ENCODE peak calls at places on chromosomes 6 and 20, in five cellular contexts. H is T-cell, S is heart right ventricle, F is keratinocyte, G is HL-60. T is an unnamed sample.

GRCh38 chr6:152637422-152638047 is 373 bp upstream of the SYNE1 start:
- DNase-seq in H (no peak), S (no peak), F (no peak), G (no peak), T (no peak)

GRCh38 chr20:18904624-18905023 is 91.0 kb downstream of the SCP2D1 start:
- DNase-seq in H (no peak), S (no peak), F (no peak), G (no peak), T (peak; percentile 13)

GRCh38 chr6:89035252-89036106 is 45.1 kb upstream of the PNRC1 start:
- DNase-seq in H (no peak), S (peak; percentile 77), F (peak; percentile 97), G (no peak), T (no peak)

GRCh38 chr20:32359633-32360332 is 1.7 kb downstream of the ASXL1 start:
- DNase-seq in H (no peak), S (peak; percentile 10), F (no peak), G (no peak), T (no peak)

GRCh38 chr6:26375270-26375669 is 7.6 kb upstream of the BTN2A2 start:
- DNase-seq in H (no peak), S (no peak), F (no peak), G (no peak), T (no peak)

GRCh38 chr6:52925919-52926792 is 16.7 kb upstream of the GSTA3 start:
- DNase-seq in H (no peak), S (no peak), F (no peak), G (no peak), T (no peak)

GRCh38 chr6:141677598-141678211 is 455.0 kb upstream of the GJE1 start:
- DNase-seq in H (no peak), S (no peak), F (no peak), G (peak; percentile 10), T (no peak)

GRCh38 chr6:20565291-20565690 is 31.0 kb downstream of the CDKAL1 start:
- DNase-seq in H (no peak), S (no peak), F (no peak), G (no peak), T (no peak)

GRCh38 chr6:134830945-134831344 is 119.0 kb downstream of the ALDH8A1 start:
- DNase-seq in H (no peak), S (no peak), F (no peak), G (no peak), T (no peak)

GRCh38 chr6:120451508-120451907 is 882.8 kb downstream of the TBC1D32 start:
- DNase-seq in H (no peak), S (no peak), F (no peak), G (no peak), T (no peak)

GRCh38 chr6:31114540-31114876 is at the start of gene PSORS1C1:
- DNase-seq in H (no peak), S (peak; percentile 77), F (peak; percentile 88), G (no peak), T (no peak)

GRCh38 chr20:34824026-34824860 is 1.2 kb downstream of the NCOA6 start:
- DNase-seq in H (peak; percentile 60), S (peak; percentile 59), F (no peak), G (peak; percentile 82), T (peak; percentile 72)

GRCh38 chr6:135850882-135851281 is 619 bp upstream of the PDE7B start:
- DNase-seq in H (no peak), S (no peak), F (no peak), G (no peak), T (no peak)

GRCh38 chr6:108902389-108902792 is 54.2 kb downstream of the ARMC2 start:
- DNase-seq in H (no peak), S (no peak), F (no peak), G (no peak), T (no peak)

GRCh38 chr6:80638222-80639055 is 532.0 kb downstream of the BCKDHB start:
- DNase-seq in H (no peak), S (peak; percentile 14), F (peak; percentile 9), G (no peak), T (no peak)

GRCh38 chr20:60001027-60001567 is 42.9 kb downstream of the CDH26 start:
- DNase-seq in H (no peak), S (no peak), F (no peak), G (no peak), T (no peak)

GRCh38 chr20:41672282-41672681 is 54.1 kb upstream of the CHD6 start:
- DNase-seq in H (no peak), S (no peak), F (no peak), G (no peak), T (no peak)

GRCh38 chr20:53940883-53941546 is 129.4 kb downstream of the BCAS1 start:
- DNase-seq in H (no peak), S (peak; percentile 48), F (no peak), G (no peak), T (no peak)

GRCh38 chr20:53809728-53810365 is 216.2 kb upstream of the ZNF217 start:
- DNase-seq in H (no peak), S (no peak), F (no peak), G (no peak), T (no peak)

GRCh38 chr6:139833592-139833991 is 459.1 kb upstream of the CITED2 start:
- DNase-seq in H (no peak), S (no peak), F (no peak), G (no peak), T (no peak)

GRCh38 chr20:48747840-48748416 is 79.9 kb downstream of the PREX1 start:
- DNase-seq in H (no peak), S (no peak), F (no peak), G (no peak), T (no peak)